ENCODE peak calls at places on chromosomes 12 and 14, in seven cellular contexts. V is HS-5; Y is adrenal gland; L is stimulated activated naive CD4-positive, alpha-beta T cell; D is glutamatergic neuron; J is PC-9; F is stromal cell of bone marrow. T is an unnamed sample.

GRCh38 chr12:52193991-52194390 is 2.2 kb upstream of the KRT80 start:
- DNase-seq in V (no peak), Y (no peak), L (no peak), D (peak), J (peak), F (no peak), T (no peak)

GRCh38 chr14:69519253-69519661 is 34.7 kb downstream of the PLEKHD1 start:
- DNase-seq in V (no peak), Y (no peak), L (no peak), D (no peak), J (no peak), F (no peak), T (no peak)

GRCh38 chr14:20555845-20556244 is 5.0 kb downstream of the RNASE9 start:
- DNase-seq in V (no peak), Y (no peak), L (no peak), D (no peak), J (no peak), F (no peak), T (no peak)

GRCh38 chr12:94174576-94174975 is 26.2 kb downstream of the PLXNC1 start:
- DNase-seq in V (no peak), Y (peak), L (no peak), D (no peak), J (no peak), F (no peak), T (peak)

GRCh38 chr12:46676797-46677520 is 148.8 kb downstream of the SLC38A4 start:
- DNase-seq in V (no peak), Y (no peak), L (no peak), D (no peak), J (no peak), F (no peak), T (no peak)

GRCh38 chr12:60830381-60830780 is 1234.6 kb downstream of the SLC16A7 start:
- DNase-seq in V (no peak), Y (no peak), L (no peak), D (no peak), J (no peak), F (no peak), T (no peak)

GRCh38 chr14:80269338-80269935 is 58.1 kb upstream of the DIO2 start:
- DNase-seq in V (peak), Y (no peak), L (no peak), D (no peak), J (no peak), F (no peak), T (no peak)

GRCh38 chr14:39739796-39740195 is 307.6 kb upstream of the FBXO33 start:
- DNase-seq in V (no peak), Y (no peak), L (no peak), D (no peak), J (no peak), F (no peak), T (no peak)

GRCh38 chr14:92254786-92255185 is 68.2 kb upstream of the SLC24A4 start:
- DNase-seq in V (no peak), Y (peak), L (no peak), D (peak), J (no peak), F (peak), T (no peak)

GRCh38 chr14:68952544-68953535 is 26.3 kb downstream of the ACTN1 start:
- DNase-seq in V (no peak), Y (no peak), L (no peak), D (no peak), J (no peak), F (peak), T (no peak)

GRCh38 chr14:47276931-47277330 is 398.5 kb downstream of the MDGA2 start:
- DNase-seq in V (no peak), Y (no peak), L (no peak), D (no peak), J (no peak), F (no peak), T (no peak)